ENCODE peak calls at places on chromosomes 2 and 18, in five cellular contexts. G is Peyer's patch; S is activated CD4-positive, alpha-beta T cell treated with anti-CD3 and anti-CD28 coated beads, Interleukin-2, amount 50 U/mL, for 24 hours; B is SJSA1; U is renal cortical epithelial cell. D is an unnamed sample.

GRCh38 chr2:233202531-233202944 is 48.9 kb upstream of the ATG16L1 start:
- DNase-seq in G (no peak), B (no peak), U (no peak), S (no peak), D (no peak)

GRCh38 chr18:66560092-66560491 is 43.8 kb downstream of the CDH19 start:
- DNase-seq in S (no peak), G (no peak), U (peak; percentile 38), B (no peak), D (peak; percentile 0)

GRCh38 chr2:207202645-207203044 is 36.9 kb upstream of the KLF7 start:
- DNase-seq in G (no peak), B (no peak), U (peak; percentile 50), S (no peak), D (peak; percentile 37)

GRCh38 chr2:239685556-239685955 is 284.7 kb upstream of the HDAC4 start:
- DNase-seq in G (no peak), U (no peak), B (peak; percentile 24), S (no peak), D (no peak)

GRCh38 chr2:230012242-230012884 is 56.4 kb downstream of the SLC16A14 start:
- DNase-seq in U (no peak), B (no peak), G (no peak), S (no peak), D (no peak)

GRCh38 chr2:11685906-11686470 is 16.0 kb upstream of the NTSR2 start:
- DNase-seq in U (no peak), S (no peak), B (no peak), G (no peak), D (no peak)

GRCh38 chr2:230441188-230441897 is 25.3 kb downstream of the SP100 start:
- DNase-seq in S (peak; percentile 38), G (no peak), B (no peak), U (no peak), D (no peak)

GRCh38 chr18:11909597-11910026 is 1.5 kb upstream of the MPPE1 start:
- DNase-seq in B (no peak), U (peak; percentile 86), G (no peak), S (no peak), D (peak; percentile 53)

GRCh38 chr2:127324635-127325034 is 30.7 kb upstream of the ERCC3 start:
- DNase-seq in G (no peak), S (no peak), U (peak; percentile 55), B (no peak), D (peak; percentile 12)

GRCh38 chr18:70720607-70721006 is 431.8 kb downstream of the SOCS6 start:
- DNase-seq in S (no peak), B (no peak), G (no peak), U (no peak), D (no peak)

GRCh38 chr18:37419272-37419671 is 146.3 kb downstream of the CELF4 start:
- DNase-seq in G (no peak), S (no peak), U (peak; percentile 90), B (no peak), D (peak; percentile 57)

GRCh38 chr18:63155169-63155852 is 164.3 kb downstream of the BCL2 start:
- DNase-seq in G (peak; percentile 85), U (peak; percentile 54), B (no peak), S (peak; percentile 86), D (peak; percentile 62)

GRCh38 chr18:77170850-77171410 is 38.3 kb upstream of the MBP start:
- DNase-seq in B (no peak), U (no peak), S (no peak), G (no peak), D (no peak)

GRCh38 chr2:23426284-23426905 is 41.4 kb downstream of the KLHL29 start:
- DNase-seq in G (no peak), U (peak; percentile 18), B (peak; percentile 35), S (no peak), D (no peak)

GRCh38 chr2:209642146-209642815 is 129.4 kb upstream of the UNC80 start:
- DNase-seq in U (peak; percentile 41), G (no peak), S (no peak), B (no peak), D (peak; percentile 28)

GRCh38 chr18:46341989-46342525 is 237.9 kb downstream of the HAUS1 start:
- DNase-seq in S (no peak), B (no peak), G (peak; percentile 20), U (no peak), D (no peak)

GRCh38 chr2:127625146-127625943 is 20.6 kb upstream of the GPR17 start:
- DNase-seq in G (peak; percentile 37), B (no peak), U (no peak), S (no peak), D (no peak)

GRCh38 chr2:196238836-196239380 is 67.5 kb upstream of the STK17B start:
- DNase-seq in U (no peak), G (no peak), B (no peak), S (no peak), D (no peak)

GRCh38 chr2:150705767-150706166 is 218.3 kb upstream of the RND3 start:
- DNase-seq in G (no peak), B (no peak), S (no peak), U (no peak), D (no peak)

GRCh38 chr2:176292608-176293007 is 23.4 kb downstream of the MTX2 start:
- DNase-seq in G (no peak), B (no peak), U (no peak), S (no peak), D (no peak)

GRCh38 chr2:119064567-119064966 is 94.0 kb downstream of the C1QL2 start:
- DNase-seq in U (peak; percentile 9), S (no peak), B (no peak), G (no peak), D (no peak)

GRCh38 chr2:41917587-41917986 is 130.2 kb upstream of the PKDCC start:
- DNase-seq in B (no peak), U (no peak), S (no peak), G (no peak), D (no peak)

GRCh38 chr2:121479882-121480522 is 50.7 kb upstream of the RNU4ATAC start:
- DNase-seq in B (no peak), G (peak; percentile 60), U (peak; percentile 86), S (no peak), D (peak; percentile 38)